ENCODE peak calls at places on chromosomes 2 and 18, in four cellular contexts. Z, E, H and C are unnamed samples.

GRCh38 chr2:224252601-224253000 is 149.3 kb downstream of the FAM124B start:
- DNase-seq in Z (no peak), E (no peak), H (no peak), C (no peak)

GRCh38 chr2:8494589-8494988 is 187.3 kb upstream of the ID2 start:
- DNase-seq in Z (no peak), E (no peak), H (no peak), C (no peak)

GRCh38 chr2:197464180-197464579 is 10.8 kb downstream of the COQ10B start:
- DNase-seq in Z (no peak), E (no peak), H (no peak), C (no peak)

GRCh38 chr2:25339791-25340339 is 1.9 kb downstream of the DNMT3A start:
- DNase-seq in Z (no peak), E (no peak), H (no peak), C (no peak)

GRCh38 chr2:96085541-96086355 is 30.6 kb downstream of the ADRA2B start:
- DNase-seq in Z (no peak), E (no peak), H (no peak), C (no peak)

GRCh38 chr2:127400897-127401756 is 13.4 kb upstream of the MAP3K2 start:
- DNase-seq in Z (peak), E (no peak), H (peak), C (no peak)

GRCh38 chr2:165277295-165277694 is 38.1 kb downstream of the SCN2A start:
- DNase-seq in Z (no peak), E (no peak), H (no peak), C (no peak)

GRCh38 chr2:229900012-229900411 is 21.8 kb downstream of the TRIP12 start:
- DNase-seq in Z (no peak), E (no peak), H (no peak), C (no peak)

GRCh38 chr2:10303634-10304378 is 1.1 kb downstream of the HPCAL1 start:
- DNase-seq in Z (peak), E (peak), H (peak), C (no peak)

GRCh38 chr2:240570531-240571313 is 2.4 kb downstream of the RNPEPL1 start:
- DNase-seq in Z (no peak), E (no peak), H (no peak), C (no peak)

GRCh38 chr2:37871453-37872191 is 53.5 kb upstream of the RMDN2 start:
- DNase-seq in Z (no peak), E (no peak), H (peak), C (no peak)

GRCh38 chr2:150978053-150978452 is 283.6 kb downstream of the RBM43 start:
- DNase-seq in Z (no peak), E (no peak), H (no peak), C (no peak)

GRCh38 chr2:219684721-219685689 is 57.6 kb downstream of the SLC4A3 start:
- DNase-seq in Z (peak), E (no peak), H (peak), C (no peak)

GRCh38 chr2:27715318-27716165 is 51.9 kb downstream of the SLC4A1AP start:
- DNase-seq in Z (peak), E (no peak), H (peak), C (no peak)

GRCh38 chr2:84861539-84861938 is 19.3 kb downstream of the TRABD2A start:
- DNase-seq in Z (no peak), E (no peak), H (no peak), C (no peak)

GRCh38 chr2:84865181-84865783 is 15.6 kb downstream of the TRABD2A start:
- DNase-seq in Z (no peak), E (no peak), H (peak), C (no peak)

GRCh38 chr2:84870306-84870705 is 10.6 kb downstream of the TRABD2A start:
- DNase-seq in Z (no peak), E (no peak), H (no peak), C (no peak)

GRCh38 chr2:84862006-84862405 is 18.9 kb downstream of the TRABD2A start:
- DNase-seq in Z (no peak), E (no peak), H (no peak), C (no peak)

GRCh38 chr2:84866121-84866520 is 14.8 kb downstream of the TRABD2A start:
- DNase-seq in Z (no peak), E (no peak), H (no peak), C (no peak)
- TF ChIP-seq CTCF in Z (no peak), E (no peak), H (no peak), C (no peak)

GRCh38 chr2:180359522-180360282 is 352.6 kb upstream of the CWC22 start:
- DNase-seq in Z (no peak), E (no peak), H (peak), C (no peak)
- TF ChIP-seq CTCF in Z (no peak), E (no peak), H (peak), C (peak)

GRCh38 chr18:36448384-36449290 is 151.1 kb downstream of the FHOD3 start:
- DNase-seq in Z (no peak), E (no peak), H (no peak), C (no peak)
- TF ChIP-seq CTCF in Z (no peak), E (no peak), H (no peak), C (no peak)

DNA sequence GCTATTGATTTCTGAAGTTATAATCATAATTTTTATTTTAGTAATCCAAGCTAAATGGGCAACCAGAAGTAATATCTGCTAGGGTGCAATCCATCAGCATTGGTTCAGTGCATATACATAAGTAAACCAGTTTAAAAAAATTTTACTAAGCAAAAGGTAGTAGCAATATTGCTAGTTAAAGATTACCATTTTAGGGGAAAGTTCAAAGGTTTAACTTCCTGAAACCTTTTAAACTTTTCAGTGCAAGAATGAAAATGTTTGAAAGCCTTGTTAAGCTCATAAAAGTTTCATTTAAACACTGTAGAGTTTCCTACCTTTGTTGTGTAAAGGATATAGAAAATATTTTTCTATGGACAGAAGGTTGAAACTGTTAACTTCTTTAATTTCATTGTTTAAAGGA is 31.0 kb upstream of the EPB41L5 start:
- DNase-seq in Z (no peak), E (no peak), H (no peak), C (no peak)
- TF ChIP-seq CTCF in Z (no peak), E (no peak), H (no peak), C (no peak)

DNA sequence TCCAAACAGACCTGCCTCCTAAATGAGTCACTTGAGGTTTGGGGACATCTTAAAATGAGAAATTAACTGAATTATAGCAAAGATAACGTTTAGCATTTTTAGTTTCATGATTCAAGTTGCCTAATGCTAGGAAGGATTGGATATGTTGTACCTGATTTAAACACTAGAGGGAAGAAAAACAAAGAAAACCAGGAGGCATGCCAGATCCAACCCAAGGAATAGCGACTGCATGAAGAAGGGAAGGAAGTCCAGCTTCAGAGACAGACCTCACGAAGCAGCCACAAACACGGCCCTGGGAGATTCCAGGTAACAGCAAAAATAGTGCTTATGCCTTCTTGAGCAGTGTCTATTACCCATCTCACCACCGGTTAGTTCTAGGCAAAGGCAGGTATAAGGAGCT is 499.9 kb upstream of the SPHKAP start:
- DNase-seq in Z (no peak), E (no peak), H (no peak), C (no peak)
- TF ChIP-seq CTCF in Z (no peak), E (peak), H (peak), C (peak)

GRCh38 chr2:201821080-201821479 is 14.7 kb downstream of the CDK15 start:
- DNase-seq in Z (no peak), E (no peak), H (no peak), C (no peak)
- TF ChIP-seq CTCF in Z (no peak), E (no peak), H (no peak), C (no peak)

GRCh38 chr2:109586687-109587086 is 27.1 kb downstream of the SEPTIN10 start:
- DNase-seq in Z (no peak), E (no peak), H (no peak), C (no peak)

GRCh38 chr2:109582928-109583895 is 30.6 kb downstream of the SEPTIN10 start:
- DNase-seq in Z (no peak), E (no peak), H (no peak), C (no peak)
- TF ChIP-seq CTCF in Z (no peak), E (no peak), H (no peak), C (no peak)

DNA sequence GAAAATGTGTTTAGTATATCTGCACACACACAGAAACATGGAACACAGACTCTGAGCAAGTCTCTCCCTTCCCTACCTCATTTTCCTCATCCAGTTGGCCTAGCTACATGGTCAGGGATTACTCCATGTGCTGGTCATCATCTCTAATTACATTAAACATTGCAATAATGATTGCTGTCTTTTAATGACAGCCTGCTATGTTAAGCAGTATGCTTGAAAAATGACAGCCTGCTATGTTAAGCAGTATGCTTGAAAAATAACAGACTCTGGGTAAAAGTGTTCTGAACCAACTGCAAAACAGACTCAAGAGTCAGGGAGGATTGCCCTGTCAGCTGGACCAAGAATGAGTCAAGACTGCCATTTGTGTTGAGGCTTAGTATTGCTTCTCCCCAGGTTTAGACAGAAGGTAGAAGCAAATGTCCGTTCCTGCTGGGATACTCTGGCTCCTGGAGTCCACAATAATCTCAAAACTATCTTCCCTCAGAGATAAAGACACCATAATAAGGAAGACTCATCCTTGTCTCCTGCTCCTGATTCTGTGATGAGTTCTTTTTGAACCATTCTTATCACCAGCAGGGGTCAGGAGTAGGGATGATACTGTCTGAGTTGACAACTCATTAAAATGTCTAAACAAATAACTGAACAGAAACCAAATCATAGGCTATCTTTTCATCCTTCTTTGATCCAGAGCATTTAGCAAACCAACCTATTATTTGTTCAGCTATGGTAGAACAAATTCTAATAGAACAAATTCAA is 57.7 kb downstream of the CCDC93 start:
- DNase-seq in Z (no peak), E (no peak), H (no peak), C (no peak)
- TF ChIP-seq CTCF in Z (peak), E (no peak), H (peak), C (peak)

GRCh38 chr2:61970807-61971556 is 65.5 kb downstream of the COMMD1 start:
- DNase-seq in Z (no peak), E (no peak), H (no peak), C (no peak)
- TF ChIP-seq CTCF in Z (peak), E (no peak), H (no peak), C (no peak)